ENCODE peak calls at places on chromosome 10, in eight cellular contexts. One of them, this sample, is unnamed.

GRCh38 chr10:61786728-61787127 is 114.8 kb upstream of the ARID5B start:
- DNase-seq in aorta: no peak
- DNase-seq in A549: peak; percentile 34
- DNase-seq in lung: no peak
- DNase-seq in adipocyte: peak; percentile 89
- DNase-seq in effector memory CD4-positive, alpha-beta T cell: no peak
- DNase-seq in right lobe of liver: no peak
- DNase-seq in mammary epithelial cell: peak; percentile 75
- DNase-seq in this sample: no peak

GRCh38 chr10:58412502-58412961 is 27.3 kb downstream of the TFAM start:
- DNase-seq in aorta: no peak
- DNase-seq in A549: peak; percentile 40
- DNase-seq in lung: no peak
- DNase-seq in adipocyte: peak; percentile 27
- DNase-seq in effector memory CD4-positive, alpha-beta T cell: no peak
- DNase-seq in right lobe of liver: no peak
- DNase-seq in mammary epithelial cell: peak; percentile 79
- DNase-seq in this sample: no peak

GRCh38 chr10:97596101-97597055 is 6.9 kb downstream of the C10orf62 start:
- DNase-seq in aorta: peak; percentile 65
- DNase-seq in A549: peak; percentile 68
- DNase-seq in lung: peak; percentile 43
- DNase-seq in adipocyte: peak; percentile 85
- DNase-seq in effector memory CD4-positive, alpha-beta T cell: no peak
- DNase-seq in right lobe of liver: peak; percentile 61
- DNase-seq in mammary epithelial cell: peak; percentile 78
- DNase-seq in this sample: peak; percentile 79

GRCh38 chr10:30039567-30039966 is 19.8 kb downstream of the JCAD start:
- DNase-seq in aorta: no peak
- DNase-seq in A549: no peak
- DNase-seq in lung: no peak
- DNase-seq in adipocyte: no peak
- DNase-seq in effector memory CD4-positive, alpha-beta T cell: no peak
- DNase-seq in right lobe of liver: no peak
- DNase-seq in mammary epithelial cell: no peak
- DNase-seq in this sample: no peak

GRCh38 chr10:88293073-88293472 is 290.0 kb downstream of the RNLS start:
- DNase-seq in aorta: no peak
- DNase-seq in A549: no peak
- DNase-seq in lung: no peak
- DNase-seq in adipocyte: peak; percentile 36
- DNase-seq in effector memory CD4-positive, alpha-beta T cell: no peak
- DNase-seq in right lobe of liver: no peak
- DNase-seq in mammary epithelial cell: no peak
- DNase-seq in this sample: no peak

GRCh38 chr10:114083040-114083439 is 39.4 kb downstream of the ADRB1 start:
- DNase-seq in aorta: no peak
- DNase-seq in A549: no peak
- DNase-seq in lung: no peak
- DNase-seq in adipocyte: no peak
- DNase-seq in effector memory CD4-positive, alpha-beta T cell: no peak
- DNase-seq in right lobe of liver: no peak
- DNase-seq in mammary epithelial cell: no peak
- DNase-seq in this sample: no peak

GRCh38 chr10:125158528-125159485 is 1.6 kb downstream of the CTBP2 start:
- DNase-seq in aorta: peak; percentile 67
- DNase-seq in A549: peak; percentile 52
- DNase-seq in lung: peak; percentile 52
- DNase-seq in adipocyte: peak; percentile 73
- DNase-seq in effector memory CD4-positive, alpha-beta T cell: no peak
- DNase-seq in right lobe of liver: peak; percentile 70
- DNase-seq in mammary epithelial cell: peak; percentile 56
- DNase-seq in this sample: peak; percentile 72

GRCh38 chr10:133455611-133456031 is 1.9 kb downstream of the SCART1 start:
- DNase-seq in aorta: no peak
- DNase-seq in A549: no peak
- DNase-seq in lung: no peak
- DNase-seq in adipocyte: no peak
- DNase-seq in effector memory CD4-positive, alpha-beta T cell: no peak
- DNase-seq in right lobe of liver: no peak
- DNase-seq in mammary epithelial cell: no peak
- DNase-seq in this sample: no peak

GRCh38 chr10:114239117-114239993 is at the start of gene VWA2:
- DNase-seq in aorta: no peak
- DNase-seq in A549: peak; percentile 38
- DNase-seq in lung: peak; percentile 48
- DNase-seq in adipocyte: no peak
- DNase-seq in effector memory CD4-positive, alpha-beta T cell: no peak
- DNase-seq in right lobe of liver: peak; percentile 65
- DNase-seq in mammary epithelial cell: no peak
- DNase-seq in this sample: peak; percentile 47

GRCh38 chr10:77274046-77274795 is 363.4 kb downstream of the KCNMA1 start:
- DNase-seq in aorta: no peak
- DNase-seq in A549: no peak
- DNase-seq in lung: no peak
- DNase-seq in adipocyte: peak; percentile 36
- DNase-seq in effector memory CD4-positive, alpha-beta T cell: no peak
- DNase-seq in right lobe of liver: no peak
- DNase-seq in mammary epithelial cell: peak; percentile 80
- DNase-seq in this sample: no peak

GRCh38 chr10:78903351-78903940 is 165.3 kb upstream of the ZMIZ1 start:
- DNase-seq in aorta: no peak
- DNase-seq in A549: no peak
- DNase-seq in lung: peak; percentile 25
- DNase-seq in adipocyte: no peak
- DNase-seq in effector memory CD4-positive, alpha-beta T cell: no peak
- DNase-seq in right lobe of liver: no peak
- DNase-seq in mammary epithelial cell: no peak
- DNase-seq in this sample: no peak

GRCh38 chr10:95508730-95509129 is 52.4 kb downstream of the SORBS1 start:
- DNase-seq in aorta: no peak
- DNase-seq in A549: no peak
- DNase-seq in lung: no peak
- DNase-seq in adipocyte: no peak
- DNase-seq in effector memory CD4-positive, alpha-beta T cell: no peak
- DNase-seq in right lobe of liver: no peak
- DNase-seq in mammary epithelial cell: no peak
- DNase-seq in this sample: peak; percentile 51

GRCh38 chr10:24467094-24467493 is 256.6 kb downstream of the ARHGAP21 start:
- DNase-seq in aorta: no peak
- DNase-seq in A549: peak; percentile 11
- DNase-seq in lung: no peak
- DNase-seq in adipocyte: no peak
- DNase-seq in effector memory CD4-positive, alpha-beta T cell: no peak
- DNase-seq in right lobe of liver: no peak
- DNase-seq in mammary epithelial cell: peak; percentile 19
- DNase-seq in this sample: no peak

GRCh38 chr10:24466616-24466949 is 257.1 kb downstream of the ARHGAP21 start:
- DNase-seq in aorta: no peak
- DNase-seq in A549: no peak
- DNase-seq in lung: no peak
- DNase-seq in adipocyte: no peak
- DNase-seq in effector memory CD4-positive, alpha-beta T cell: no peak
- DNase-seq in right lobe of liver: no peak
- DNase-seq in mammary epithelial cell: no peak
- DNase-seq in this sample: no peak

GRCh38 chr10:24467605-24468004 is 256.1 kb downstream of the ARHGAP21 start:
- DNase-seq in aorta: no peak
- DNase-seq in A549: no peak
- DNase-seq in lung: no peak
- DNase-seq in adipocyte: no peak
- DNase-seq in effector memory CD4-positive, alpha-beta T cell: no peak
- DNase-seq in right lobe of liver: no peak
- DNase-seq in mammary epithelial cell: peak; percentile 12
- DNase-seq in this sample: no peak

GRCh38 chr10:24469993-24470392 is 253.7 kb downstream of the ARHGAP21 start:
- DNase-seq in aorta: no peak
- DNase-seq in A549: no peak
- DNase-seq in lung: no peak
- DNase-seq in adipocyte: no peak
- DNase-seq in effector memory CD4-positive, alpha-beta T cell: no peak
- DNase-seq in right lobe of liver: no peak
- DNase-seq in mammary epithelial cell: no peak
- DNase-seq in this sample: no peak

DNA sequence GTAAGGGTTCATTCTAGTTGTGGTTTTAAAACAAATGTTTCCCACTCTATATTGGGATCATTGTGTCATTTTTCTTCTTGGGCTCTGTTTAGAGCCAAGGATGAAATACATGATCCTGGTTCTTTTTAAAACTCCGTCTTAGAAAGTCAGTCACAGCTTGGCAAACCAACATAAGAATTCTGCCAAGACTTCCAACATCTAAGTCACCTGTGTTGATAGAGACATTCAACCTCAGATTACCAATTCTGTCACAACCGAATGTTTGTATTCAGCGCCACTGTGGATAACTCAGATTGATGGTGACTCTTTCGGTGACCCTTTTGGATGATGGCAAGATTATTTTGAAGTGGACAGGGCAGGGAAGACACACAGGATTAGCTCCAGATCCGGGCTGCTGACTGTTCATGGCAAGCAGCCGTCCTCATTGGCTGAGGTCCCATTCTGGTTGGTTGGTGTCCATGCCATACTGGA is 255.4 kb downstream of the ARHGAP21 start:
- DNase-seq in aorta: no peak
- DNase-seq in A549: no peak
- DNase-seq in lung: no peak
- DNase-seq in adipocyte: no peak
- DNase-seq in effector memory CD4-positive, alpha-beta T cell: no peak
- DNase-seq in right lobe of liver: no peak
- DNase-seq in mammary epithelial cell: peak; percentile 36
- DNase-seq in this sample: peak; percentile 47
- H3K4me1 ChIP-seq in aorta: peaks cover 4% of the 10 kb centered on the region
- H3K4me1 ChIP-seq in A549: peaks cover 18% of the 10 kb centered on the region
- H3K4me1 ChIP-seq in lung: peaks cover 21% of the 10 kb centered on the region
- H3K4me1 ChIP-seq in adipocyte: peaks cover 36% of the 10 kb centered on the region
- H3K4me1 ChIP-seq in effector memory CD4-positive, alpha-beta T cell: no peaks in the 10 kb centered on the region
- H3K4me1 ChIP-seq in right lobe of liver: no peaks in the 10 kb centered on the region
- H3K4me1 ChIP-seq in mammary epithelial cell: peaks cover 37% of the 10 kb centered on the region
- H3K4me1 ChIP-seq in this sample: peaks cover 41% of the 10 kb centered on the region

GRCh38 chr10:129047585-129047984 is 419.5 kb upstream of the MGMT start:
- DNase-seq in aorta: no peak
- DNase-seq in A549: no peak
- DNase-seq in lung: no peak
- DNase-seq in adipocyte: no peak
- DNase-seq in effector memory CD4-positive, alpha-beta T cell: no peak
- DNase-seq in right lobe of liver: no peak
- DNase-seq in mammary epithelial cell: no peak
- DNase-seq in this sample: no peak
- H3K4me1 ChIP-seq in aorta: no peaks in the 10 kb centered on the region
- H3K4me1 ChIP-seq in A549: no peaks in the 10 kb centered on the region
- H3K4me1 ChIP-seq in lung: no peaks in the 10 kb centered on the region
- H3K4me1 ChIP-seq in adipocyte: peaks cover 4% of the 10 kb centered on the region
- H3K4me1 ChIP-seq in effector memory CD4-positive, alpha-beta T cell: no peaks in the 10 kb centered on the region
- H3K4me1 ChIP-seq in right lobe of liver: no peaks in the 10 kb centered on the region
- H3K4me1 ChIP-seq in mammary epithelial cell: no peaks in the 10 kb centered on the region
- H3K4me1 ChIP-seq in this sample: peaks cover 3% of the 10 kb centered on the region

DNA sequence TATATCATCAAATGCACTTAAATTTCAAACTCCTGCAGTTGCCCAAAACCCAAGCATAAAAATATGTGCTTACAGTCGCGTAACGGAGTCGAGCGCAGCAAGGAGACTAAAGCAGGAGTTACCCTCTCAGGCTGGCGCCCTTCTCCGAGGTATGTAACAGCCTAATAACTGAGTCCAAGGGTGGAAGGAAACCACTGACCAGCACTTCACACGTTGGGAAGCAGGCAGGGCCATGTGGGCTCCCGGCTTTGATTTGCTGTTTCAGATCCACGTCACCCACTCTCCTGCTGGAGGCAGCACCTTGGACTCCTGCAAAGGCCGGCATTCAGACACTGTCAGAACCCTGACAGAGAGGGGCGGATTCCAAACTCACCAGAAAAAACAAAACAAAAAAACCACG is 123.8 kb downstream of the DIP2C start:
- DNase-seq in aorta: no peak
- DNase-seq in A549: no peak
- DNase-seq in lung: no peak
- DNase-seq in adipocyte: no peak
- DNase-seq in effector memory CD4-positive, alpha-beta T cell: no peak
- DNase-seq in right lobe of liver: no peak
- DNase-seq in mammary epithelial cell: no peak
- DNase-seq in this sample: no peak
- H3K4me1 ChIP-seq in aorta: no peaks in the 10 kb centered on the region
- H3K4me1 ChIP-seq in A549: no peaks in the 10 kb centered on the region
- H3K4me1 ChIP-seq in lung: peaks cover 14% of the 10 kb centered on the region
- H3K4me1 ChIP-seq in adipocyte: no peaks in the 10 kb centered on the region
- H3K4me1 ChIP-seq in effector memory CD4-positive, alpha-beta T cell: no peaks in the 10 kb centered on the region
- H3K4me1 ChIP-seq in right lobe of liver: no peaks in the 10 kb centered on the region
- H3K4me1 ChIP-seq in mammary epithelial cell: no peaks in the 10 kb centered on the region
- H3K4me1 ChIP-seq in this sample: peaks cover 19% of the 10 kb centered on the region

DNA sequence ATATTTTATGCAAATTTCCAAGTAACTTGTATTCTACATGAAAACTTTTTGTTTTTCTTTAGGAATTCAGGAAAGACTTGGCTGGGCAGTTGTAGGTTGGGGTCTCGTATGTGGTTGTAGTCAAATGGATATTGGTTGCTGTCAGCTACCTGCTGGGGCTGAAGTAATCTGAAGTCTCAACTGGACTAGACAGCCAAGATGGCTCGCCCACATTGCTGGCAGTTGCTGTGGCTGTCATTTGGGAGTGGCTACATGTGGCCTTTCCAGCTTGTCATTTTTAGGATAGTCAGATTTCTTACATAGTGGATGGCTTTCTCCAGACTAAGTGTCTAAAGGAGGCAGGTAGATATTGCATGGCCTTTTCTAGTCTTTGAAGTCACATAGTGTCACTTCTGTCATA is 32.6 kb downstream of the EXOC6 start:
- DNase-seq in aorta: no peak
- DNase-seq in A549: no peak
- DNase-seq in lung: no peak
- DNase-seq in adipocyte: no peak
- DNase-seq in effector memory CD4-positive, alpha-beta T cell: no peak
- DNase-seq in right lobe of liver: no peak
- DNase-seq in mammary epithelial cell: no peak
- DNase-seq in this sample: no peak
- H3K4me1 ChIP-seq in aorta: no peaks in the 10 kb centered on the region
- H3K4me1 ChIP-seq in A549: peaks cover 20% of the 10 kb centered on the region
- H3K4me1 ChIP-seq in lung: no peaks in the 10 kb centered on the region
- H3K4me1 ChIP-seq in adipocyte: no peaks in the 10 kb centered on the region
- H3K4me1 ChIP-seq in effector memory CD4-positive, alpha-beta T cell: peaks cover 3% of the 10 kb centered on the region
- H3K4me1 ChIP-seq in right lobe of liver: no peaks in the 10 kb centered on the region
- H3K4me1 ChIP-seq in mammary epithelial cell: no peaks in the 10 kb centered on the region
- H3K4me1 ChIP-seq in this sample: peaks cover 8% of the 10 kb centered on the region

This sample was measured in heart right ventricle.